ENCODE peak calls at places on chromosomes 4 and X, in ten cellular contexts. One of them, this sample, is unnamed.

GRCh38 chrX:11890843-11891514 is 132.9 kb downstream of the MSL3 start:
- DNase-seq in left lung: no peak
- DNase-seq in Peyer's patch: peak; percentile 50
- DNase-seq in MM.1S: no peak
- DNase-seq in ascending aorta: no peak
- DNase-seq in suprapubic skin: peak; percentile 59
- DNase-seq in ovary: no peak
- DNase-seq in aorta: peak; percentile 68
- DNase-seq in lower lobe of right lung: peak; percentile 57
- DNase-seq in breast epithelium: peak; percentile 17
- DNase-seq in this sample: peak; percentile 8

GRCh38 chr4:52638717-52639116 is 20.4 kb downstream of the USP46 start:
- DNase-seq in Peyer's patch: no peak
- DNase-seq in left lung: no peak
- DNase-seq in ovary: no peak
- DNase-seq in suprapubic skin: no peak
- DNase-seq in breast epithelium: no peak
- DNase-seq in ascending aorta: no peak
- DNase-seq in lower lobe of right lung: no peak
- DNase-seq in MM.1S: no peak
- DNase-seq in aorta: no peak
- DNase-seq in this sample: no peak

GRCh38 chr4:38396091-38396490 is 267.9 kb upstream of the KLF3 start:
- DNase-seq in MM.1S: no peak
- DNase-seq in ascending aorta: no peak
- DNase-seq in breast epithelium: no peak
- DNase-seq in lower lobe of right lung: no peak
- DNase-seq in left lung: no peak
- DNase-seq in suprapubic skin: no peak
- DNase-seq in Peyer's patch: no peak
- DNase-seq in aorta: no peak
- DNase-seq in ovary: no peak
- DNase-seq in this sample: no peak

GRCh38 chrX:72060196-72060974 is 71.3 kb downstream of the RTL5 start:
- DNase-seq in Peyer's patch: no peak
- DNase-seq in aorta: no peak
- DNase-seq in lower lobe of right lung: no peak
- DNase-seq in breast epithelium: no peak
- DNase-seq in ovary: no peak
- DNase-seq in ascending aorta: no peak
- DNase-seq in MM.1S: no peak
- DNase-seq in suprapubic skin: no peak
- DNase-seq in left lung: no peak
- DNase-seq in this sample: no peak

GRCh38 chr4:151012836-151013235 is 2.2 kb downstream of the LRBA start:
- DNase-seq in breast epithelium: no peak
- DNase-seq in ovary: no peak
- DNase-seq in suprapubic skin: no peak
- DNase-seq in MM.1S: no peak
- DNase-seq in left lung: peak; percentile 63
- DNase-seq in Peyer's patch: peak; percentile 65
- DNase-seq in lower lobe of right lung: no peak
- DNase-seq in ascending aorta: no peak
- DNase-seq in aorta: no peak
- DNase-seq in this sample: no peak

GRCh38 chr4:95417531-95417930 is 131.2 kb downstream of the UNC5C start:
- DNase-seq in Peyer's patch: no peak
- DNase-seq in ascending aorta: no peak
- DNase-seq in MM.1S: no peak
- DNase-seq in ovary: no peak
- DNase-seq in lower lobe of right lung: no peak
- DNase-seq in left lung: no peak
- DNase-seq in suprapubic skin: no peak
- DNase-seq in breast epithelium: no peak
- DNase-seq in aorta: no peak
- DNase-seq in this sample: no peak

GRCh38 chr4:47662975-47663374 is 174.9 kb downstream of the CORIN start:
- DNase-seq in suprapubic skin: no peak
- DNase-seq in left lung: no peak
- DNase-seq in aorta: no peak
- DNase-seq in MM.1S: peak; percentile 41
- DNase-seq in lower lobe of right lung: no peak
- DNase-seq in ovary: no peak
- DNase-seq in breast epithelium: no peak
- DNase-seq in ascending aorta: no peak
- DNase-seq in Peyer's patch: no peak
- DNase-seq in this sample: no peak

GRCh38 chrX:84363674-84364073 is 138.6 kb downstream of the HDX start:
- DNase-seq in ovary: no peak
- DNase-seq in aorta: no peak
- DNase-seq in left lung: no peak
- DNase-seq in lower lobe of right lung: no peak
- DNase-seq in breast epithelium: no peak
- DNase-seq in MM.1S: peak; percentile 41
- DNase-seq in Peyer's patch: no peak
- DNase-seq in ascending aorta: no peak
- DNase-seq in suprapubic skin: no peak
- DNase-seq in this sample: no peak

GRCh38 chr4:15989431-15989830 is 26.5 kb upstream of the FGFBP2 start:
- DNase-seq in suprapubic skin: no peak
- DNase-seq in MM.1S: no peak
- DNase-seq in left lung: no peak
- DNase-seq in Peyer's patch: no peak
- DNase-seq in lower lobe of right lung: no peak
- DNase-seq in aorta: no peak
- DNase-seq in ovary: no peak
- DNase-seq in ascending aorta: no peak
- DNase-seq in breast epithelium: no peak
- DNase-seq in this sample: no peak

GRCh38 chrX:1246816-1247215 is 21.8 kb upstream of the CSF2RA start:
- DNase-seq in aorta: peak; percentile 74
- DNase-seq in left lung: peak; percentile 90
- DNase-seq in ovary: peak; percentile 43
- DNase-seq in Peyer's patch: peak; percentile 80
- DNase-seq in MM.1S: peak; percentile 62
- DNase-seq in ascending aorta: no peak
- DNase-seq in lower lobe of right lung: peak; percentile 83
- DNase-seq in breast epithelium: no peak
- DNase-seq in suprapubic skin: peak; percentile 77
- DNase-seq in this sample: no peak

GRCh38 chr4:16573181-16573580 is 325.3 kb downstream of the LDB2 start:
- DNase-seq in lower lobe of right lung: no peak
- DNase-seq in left lung: no peak
- DNase-seq in Peyer's patch: no peak
- DNase-seq in breast epithelium: no peak
- DNase-seq in ascending aorta: no peak
- DNase-seq in suprapubic skin: no peak
- DNase-seq in ovary: no peak
- DNase-seq in aorta: no peak
- DNase-seq in MM.1S: no peak
- DNase-seq in this sample: no peak

GRCh38 chrX:118508221-118508620 is 12.6 kb downstream of the DOCK11 start:
- DNase-seq in left lung: no peak
- DNase-seq in suprapubic skin: no peak
- DNase-seq in aorta: no peak
- DNase-seq in lower lobe of right lung: no peak
- DNase-seq in MM.1S: no peak
- DNase-seq in Peyer's patch: no peak
- DNase-seq in ascending aorta: no peak
- DNase-seq in breast epithelium: no peak
- DNase-seq in ovary: no peak
- DNase-seq in this sample: no peak

GRCh38 chrX:147859666-147860065 is 52.1 kb upstream of the FMR1 start:
- DNase-seq in Peyer's patch: no peak
- DNase-seq in left lung: no peak
- DNase-seq in ovary: no peak
- DNase-seq in suprapubic skin: no peak
- DNase-seq in MM.1S: no peak
- DNase-seq in ascending aorta: no peak
- DNase-seq in lower lobe of right lung: no peak
- DNase-seq in aorta: no peak
- DNase-seq in breast epithelium: no peak
- DNase-seq in this sample: no peak

GRCh38 chr4:103099691-103100392 is at the start of gene BDH2:
- DNase-seq in ascending aorta: no peak
- DNase-seq in suprapubic skin: no peak
- DNase-seq in breast epithelium: peak; percentile 46
- DNase-seq in lower lobe of right lung: no peak
- DNase-seq in Peyer's patch: peak; percentile 76
- DNase-seq in aorta: no peak
- DNase-seq in MM.1S: peak; percentile 91
- DNase-seq in ovary: peak; percentile 30
- DNase-seq in left lung: no peak
- DNase-seq in this sample: peak; percentile 56

GRCh38 chrX:15447985-15448639 is 45.0 kb downstream of the PIR start:
- DNase-seq in lower lobe of right lung: no peak
- DNase-seq in Peyer's patch: no peak
- DNase-seq in MM.1S: no peak
- DNase-seq in breast epithelium: no peak
- DNase-seq in aorta: no peak
- DNase-seq in left lung: no peak
- DNase-seq in ovary: no peak
- DNase-seq in suprapubic skin: no peak
- DNase-seq in ascending aorta: no peak
- DNase-seq in this sample: no peak

GRCh38 chr4:184648220-184649025 is 824 bp downstream of the CASP3 start:
- DNase-seq in ascending aorta: no peak
- DNase-seq in lower lobe of right lung: peak; percentile 79
- DNase-seq in aorta: peak; percentile 84
- DNase-seq in Peyer's patch: peak; percentile 80
- DNase-seq in left lung: peak; percentile 93
- DNase-seq in ovary: peak; percentile 75
- DNase-seq in suprapubic skin: peak; percentile 87
- DNase-seq in MM.1S: peak; percentile 64
- DNase-seq in breast epithelium: peak; percentile 28
- DNase-seq in this sample: peak; percentile 89

GRCh38 chr4:124903995-124904722 is 191.6 kb upstream of the ANKRD50 start:
- DNase-seq in Peyer's patch: no peak
- DNase-seq in left lung: no peak
- DNase-seq in lower lobe of right lung: no peak
- DNase-seq in suprapubic skin: no peak
- DNase-seq in MM.1S: no peak
- DNase-seq in ovary: peak; percentile 20
- DNase-seq in ascending aorta: no peak
- DNase-seq in breast epithelium: no peak
- DNase-seq in aorta: peak; percentile 47
- DNase-seq in this sample: peak; percentile 73

GRCh38 chrX:107734646-107735045 is 40.9 kb downstream of the TSC22D3 start:
- DNase-seq in ascending aorta: no peak
- DNase-seq in breast epithelium: no peak
- DNase-seq in Peyer's patch: no peak
- DNase-seq in lower lobe of right lung: no peak
- DNase-seq in MM.1S: no peak
- DNase-seq in suprapubic skin: no peak
- DNase-seq in aorta: no peak
- DNase-seq in left lung: no peak
- DNase-seq in ovary: no peak
- DNase-seq in this sample: no peak
- H3K4me1 ChIP-seq in ascending aorta: peaks cover 20% of the 10 kb centered on the region
- H3K4me1 ChIP-seq in breast epithelium: no peaks in the 10 kb centered on the region
- H3K4me1 ChIP-seq in Peyer's patch: no peaks in the 10 kb centered on the region
- H3K4me1 ChIP-seq in lower lobe of right lung: peaks cover 18% of the 10 kb centered on the region
- H3K4me1 ChIP-seq in MM.1S: no peaks in the 10 kb centered on the region
- H3K4me1 ChIP-seq in suprapubic skin: peaks cover 63% of the 10 kb centered on the region
- H3K4me1 ChIP-seq in aorta: no peaks in the 10 kb centered on the region
- H3K4me1 ChIP-seq in left lung: peaks cover 24% of the 10 kb centered on the region
- H3K4me1 ChIP-seq in ovary: peaks cover 19% of the 10 kb centered on the region
- H3K4me1 ChIP-seq in this sample: peaks cover 8% of the 10 kb centered on the region

GRCh38 chr4:183272384-183272783 is 47.7 kb downstream of the CLDN22 start:
- DNase-seq in left lung: no peak
- DNase-seq in breast epithelium: no peak
- DNase-seq in aorta: no peak
- DNase-seq in Peyer's patch: no peak
- DNase-seq in suprapubic skin: no peak
- DNase-seq in MM.1S: no peak
- DNase-seq in lower lobe of right lung: no peak
- DNase-seq in ascending aorta: no peak
- DNase-seq in ovary: no peak
- DNase-seq in this sample: no peak

DNA sequence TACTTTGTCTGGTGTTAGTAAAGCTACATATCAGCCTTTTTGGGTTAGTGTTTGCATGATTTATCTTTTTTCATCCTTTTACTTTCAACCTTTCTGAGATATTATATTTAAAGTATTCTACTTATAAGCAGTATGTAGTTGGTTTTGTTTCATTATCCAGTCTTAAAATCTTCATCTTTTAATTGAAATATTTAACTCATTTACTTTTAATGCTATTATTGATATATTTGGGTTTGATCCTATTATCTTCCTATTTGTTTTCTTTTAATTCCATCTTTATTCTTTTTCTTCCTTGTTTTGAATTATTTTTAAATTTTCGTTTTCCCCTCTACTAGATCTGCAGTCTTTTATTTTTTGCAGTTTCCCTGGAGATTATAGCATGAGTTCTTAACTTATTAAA is 44.0 kb downstream of the CLDN22 start:
- DNase-seq in ascending aorta: no peak
- DNase-seq in suprapubic skin: no peak
- DNase-seq in MM.1S: no peak
- DNase-seq in ovary: no peak
- DNase-seq in aorta: no peak
- DNase-seq in Peyer's patch: no peak
- DNase-seq in lower lobe of right lung: no peak
- DNase-seq in left lung: no peak
- DNase-seq in breast epithelium: no peak
- DNase-seq in this sample: no peak
- H3K4me1 ChIP-seq in ascending aorta: no peaks in the 10 kb centered on the region
- H3K4me1 ChIP-seq in suprapubic skin: no peaks in the 10 kb centered on the region
- H3K4me1 ChIP-seq in MM.1S: no peaks in the 10 kb centered on the region
- H3K4me1 ChIP-seq in ovary: no peaks in the 10 kb centered on the region
- H3K4me1 ChIP-seq in aorta: no peaks in the 10 kb centered on the region
- H3K4me1 ChIP-seq in Peyer's patch: no peaks in the 10 kb centered on the region
- H3K4me1 ChIP-seq in lower lobe of right lung: no peaks in the 10 kb centered on the region
- H3K4me1 ChIP-seq in left lung: no peaks in the 10 kb centered on the region
- H3K4me1 ChIP-seq in breast epithelium: no peaks in the 10 kb centered on the region
- H3K4me1 ChIP-seq in this sample: no peaks in the 10 kb centered on the region

DNA sequence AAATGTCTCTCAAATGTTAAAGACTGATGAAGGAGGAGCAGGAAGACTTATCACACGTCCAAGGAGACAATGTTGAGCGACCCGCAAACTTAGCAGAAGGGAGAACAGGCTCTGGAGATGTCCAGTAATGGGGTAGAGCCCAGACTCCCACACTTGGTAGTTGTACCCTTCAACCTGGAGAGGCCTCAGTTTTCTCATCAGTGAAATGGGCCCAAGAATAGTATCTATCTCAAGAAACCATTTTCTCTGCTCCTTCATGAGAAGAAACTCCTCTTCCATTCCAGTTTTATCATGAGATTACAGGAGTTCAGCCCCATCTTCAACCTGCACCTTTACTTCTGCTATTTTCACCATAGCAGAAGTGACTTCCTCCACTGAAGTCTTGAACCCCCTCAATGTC is 169.9 kb downstream of the DHRSX start:
- DNase-seq in ovary: no peak
- DNase-seq in MM.1S: no peak
- DNase-seq in aorta: no peak
- DNase-seq in suprapubic skin: no peak
- DNase-seq in left lung: no peak
- DNase-seq in Peyer's patch: no peak
- DNase-seq in breast epithelium: no peak
- DNase-seq in lower lobe of right lung: no peak
- DNase-seq in ascending aorta: no peak
- DNase-seq in this sample: no peak
- H3K4me1 ChIP-seq in ovary: no peaks in the 10 kb centered on the region
- H3K4me1 ChIP-seq in MM.1S: no peaks in the 10 kb centered on the region
- H3K4me1 ChIP-seq in aorta: no peaks in the 10 kb centered on the region
- H3K4me1 ChIP-seq in suprapubic skin: no peaks in the 10 kb centered on the region
- H3K4me1 ChIP-seq in left lung: no peaks in the 10 kb centered on the region
- H3K4me1 ChIP-seq in Peyer's patch: no peaks in the 10 kb centered on the region
- H3K4me1 ChIP-seq in breast epithelium: no peaks in the 10 kb centered on the region
- H3K4me1 ChIP-seq in lower lobe of right lung: no peaks in the 10 kb centered on the region
- H3K4me1 ChIP-seq in ascending aorta: no peaks in the 10 kb centered on the region
- H3K4me1 ChIP-seq in this sample: no peaks in the 10 kb centered on the region

GRCh38 chrX:154735695-154736393 is 15.0 kb downstream of the GAB3 start:
- DNase-seq in suprapubic skin: no peak
- DNase-seq in left lung: no peak
- DNase-seq in ovary: no peak
- DNase-seq in breast epithelium: no peak
- DNase-seq in MM.1S: no peak
- DNase-seq in Peyer's patch: peak; percentile 61
- DNase-seq in ascending aorta: no peak
- DNase-seq in lower lobe of right lung: peak; percentile 58
- DNase-seq in aorta: peak; percentile 65
- DNase-seq in this sample: no peak
- H3K4me1 ChIP-seq in suprapubic skin: peaks cover 26% of the 10 kb centered on the region
- H3K4me1 ChIP-seq in left lung: peaks cover 91% of the 10 kb centered on the region
- H3K4me1 ChIP-seq in ovary: peaks cover 2% of the 10 kb centered on the region
- H3K4me1 ChIP-seq in breast epithelium: no peaks in the 10 kb centered on the region
- H3K4me1 ChIP-seq in MM.1S: no peaks in the 10 kb centered on the region
- H3K4me1 ChIP-seq in Peyer's patch: no peaks in the 10 kb centered on the region
- H3K4me1 ChIP-seq in ascending aorta: peaks cover 55% of the 10 kb centered on the region
- H3K4me1 ChIP-seq in lower lobe of right lung: peaks cover 77% of the 10 kb centered on the region
- H3K4me1 ChIP-seq in aorta: no peaks in the 10 kb centered on the region
- H3K4me1 ChIP-seq in this sample: no peaks in the 10 kb centered on the region

This sample was measured in pancreas.